ENCODE peak calls at places on chromosomes 11 and 22, in eight cellular contexts. One of them, this sample, is unnamed.

GRCh38 chr22:47629791-47630655 is 867.6 kb downstream of the TBC1D22A start:
- DNase-seq in Calu3: no peak
- DNase-seq in GM23338: no peak
- DNase-seq in activated CD4-positive, alpha-beta T cell treated with anti-CD3 and anti-CD28 coated beads, Interleukin-2, amount 50 U/mL, for 1 hour: no peak
- DNase-seq in effector memory CD4-positive, alpha-beta T cell: no peak
- DNase-seq in iPS-NIHi11: no peak
- DNase-seq in COR-L47: no peak
- DNase-seq in amygdala: no peak
- DNase-seq in this sample: no peak

GRCh38 chr22:43356881-43357280 is 13.7 kb upstream of the SCUBE1 start:
- DNase-seq in Calu3: no peak
- DNase-seq in GM23338: no peak
- DNase-seq in activated CD4-positive, alpha-beta T cell treated with anti-CD3 and anti-CD28 coated beads, Interleukin-2, amount 50 U/mL, for 1 hour: no peak
- DNase-seq in effector memory CD4-positive, alpha-beta T cell: no peak
- DNase-seq in iPS-NIHi11: peak; percentile 8
- DNase-seq in COR-L47: no peak
- DNase-seq in amygdala: no peak
- DNase-seq in this sample: no peak

GRCh38 chr11:79097279-79097875 is 343.5 kb downstream of the TENM4 start:
- DNase-seq in Calu3: no peak
- DNase-seq in GM23338: no peak
- DNase-seq in activated CD4-positive, alpha-beta T cell treated with anti-CD3 and anti-CD28 coated beads, Interleukin-2, amount 50 U/mL, for 1 hour: no peak
- DNase-seq in effector memory CD4-positive, alpha-beta T cell: no peak
- DNase-seq in iPS-NIHi11: no peak
- DNase-seq in COR-L47: no peak
- DNase-seq in amygdala: no peak
- DNase-seq in this sample: no peak

GRCh38 chr22:17366830-17367229 is 2.4 kb upstream of the CECR2 start:
- DNase-seq in Calu3: peak; percentile 31
- DNase-seq in GM23338: peak; percentile 87
- DNase-seq in activated CD4-positive, alpha-beta T cell treated with anti-CD3 and anti-CD28 coated beads, Interleukin-2, amount 50 U/mL, for 1 hour: peak; percentile 11
- DNase-seq in effector memory CD4-positive, alpha-beta T cell: no peak
- DNase-seq in iPS-NIHi11: peak; percentile 78
- DNase-seq in COR-L47: no peak
- DNase-seq in amygdala: no peak
- DNase-seq in this sample: peak; percentile 93

GRCh38 chr11:28038775-28039174 is 69.2 kb downstream of the KIF18A start:
- DNase-seq in Calu3: no peak
- DNase-seq in GM23338: no peak
- DNase-seq in activated CD4-positive, alpha-beta T cell treated with anti-CD3 and anti-CD28 coated beads, Interleukin-2, amount 50 U/mL, for 1 hour: no peak
- DNase-seq in effector memory CD4-positive, alpha-beta T cell: no peak
- DNase-seq in iPS-NIHi11: no peak
- DNase-seq in COR-L47: no peak
- DNase-seq in amygdala: no peak
- DNase-seq in this sample: no peak

GRCh38 chr11:126990716-126991480 is 9.7 kb downstream of the KIRREL3 start:
- DNase-seq in Calu3: no peak
- DNase-seq in GM23338: no peak
- DNase-seq in activated CD4-positive, alpha-beta T cell treated with anti-CD3 and anti-CD28 coated beads, Interleukin-2, amount 50 U/mL, for 1 hour: no peak
- DNase-seq in effector memory CD4-positive, alpha-beta T cell: no peak
- DNase-seq in iPS-NIHi11: no peak
- DNase-seq in COR-L47: no peak
- DNase-seq in amygdala: no peak
- DNase-seq in this sample: no peak

GRCh38 chr11:110297726-110298297 is 1.4 kb upstream of the RDX start:
- DNase-seq in Calu3: no peak
- DNase-seq in GM23338: peak; percentile 43
- DNase-seq in activated CD4-positive, alpha-beta T cell treated with anti-CD3 and anti-CD28 coated beads, Interleukin-2, amount 50 U/mL, for 1 hour: no peak
- DNase-seq in effector memory CD4-positive, alpha-beta T cell: no peak
- DNase-seq in iPS-NIHi11: no peak
- DNase-seq in COR-L47: no peak
- DNase-seq in amygdala: no peak
- DNase-seq in this sample: no peak

GRCh38 chr11:34830648-34831047 is 85.5 kb downstream of the APIP start:
- DNase-seq in Calu3: no peak
- DNase-seq in GM23338: no peak
- DNase-seq in activated CD4-positive, alpha-beta T cell treated with anti-CD3 and anti-CD28 coated beads, Interleukin-2, amount 50 U/mL, for 1 hour: no peak
- DNase-seq in effector memory CD4-positive, alpha-beta T cell: no peak
- DNase-seq in iPS-NIHi11: no peak
- DNase-seq in COR-L47: no peak
- DNase-seq in amygdala: no peak
- DNase-seq in this sample: no peak

GRCh38 chr22:24046024-24046423 is 34.9 kb downstream of the CABIN1 start:
- DNase-seq in Calu3: no peak
- DNase-seq in GM23338: no peak
- DNase-seq in activated CD4-positive, alpha-beta T cell treated with anti-CD3 and anti-CD28 coated beads, Interleukin-2, amount 50 U/mL, for 1 hour: no peak
- DNase-seq in effector memory CD4-positive, alpha-beta T cell: no peak
- DNase-seq in iPS-NIHi11: no peak
- DNase-seq in COR-L47: no peak
- DNase-seq in amygdala: no peak
- DNase-seq in this sample: no peak

GRCh38 chr11:129611661-129612566 is 203.7 kb upstream of the TMEM45B start:
- DNase-seq in Calu3: peak; percentile 15
- DNase-seq in GM23338: no peak
- DNase-seq in activated CD4-positive, alpha-beta T cell treated with anti-CD3 and anti-CD28 coated beads, Interleukin-2, amount 50 U/mL, for 1 hour: no peak
- DNase-seq in effector memory CD4-positive, alpha-beta T cell: no peak
- DNase-seq in iPS-NIHi11: no peak
- DNase-seq in COR-L47: no peak
- DNase-seq in amygdala: no peak
- DNase-seq in this sample: no peak

GRCh38 chr11:61834278-61835004 is 6.3 kb downstream of the FADS2 start:
- DNase-seq in Calu3: no peak
- DNase-seq in GM23338: peak; percentile 80
- DNase-seq in activated CD4-positive, alpha-beta T cell treated with anti-CD3 and anti-CD28 coated beads, Interleukin-2, amount 50 U/mL, for 1 hour: no peak
- DNase-seq in effector memory CD4-positive, alpha-beta T cell: peak; percentile 14
- DNase-seq in iPS-NIHi11: peak; percentile 36
- DNase-seq in COR-L47: no peak
- DNase-seq in amygdala: no peak
- DNase-seq in this sample: peak; percentile 63

GRCh38 chr22:40666151-40666848 is 13.0 kb upstream of the MCHR1 start:
- DNase-seq in Calu3: no peak
- DNase-seq in GM23338: no peak
- DNase-seq in activated CD4-positive, alpha-beta T cell treated with anti-CD3 and anti-CD28 coated beads, Interleukin-2, amount 50 U/mL, for 1 hour: no peak
- DNase-seq in effector memory CD4-positive, alpha-beta T cell: no peak
- DNase-seq in iPS-NIHi11: no peak
- DNase-seq in COR-L47: no peak
- DNase-seq in amygdala: no peak
- DNase-seq in this sample: no peak

GRCh38 chr11:68460741-68461283 is at the start of gene PPP6R3:
- DNase-seq in Calu3: no peak
- DNase-seq in GM23338: no peak
- DNase-seq in activated CD4-positive, alpha-beta T cell treated with anti-CD3 and anti-CD28 coated beads, Interleukin-2, amount 50 U/mL, for 1 hour: no peak
- DNase-seq in effector memory CD4-positive, alpha-beta T cell: no peak
- DNase-seq in iPS-NIHi11: peak; percentile 74
- DNase-seq in COR-L47: peak; percentile 59
- DNase-seq in amygdala: no peak
- DNase-seq in this sample: no peak

GRCh38 chr11:9151631-9152030 is 60.2 kb upstream of the SCUBE2 start:
- DNase-seq in Calu3: no peak
- DNase-seq in GM23338: no peak
- DNase-seq in activated CD4-positive, alpha-beta T cell treated with anti-CD3 and anti-CD28 coated beads, Interleukin-2, amount 50 U/mL, for 1 hour: no peak
- DNase-seq in effector memory CD4-positive, alpha-beta T cell: no peak
- DNase-seq in iPS-NIHi11: no peak
- DNase-seq in COR-L47: no peak
- DNase-seq in amygdala: no peak
- DNase-seq in this sample: no peak

GRCh38 chr22:50696799-50697561 is 24.4 kb downstream of the SHANK3 start:
- DNase-seq in Calu3: peak; percentile 41
- DNase-seq in GM23338: peak; percentile 74
- DNase-seq in activated CD4-positive, alpha-beta T cell treated with anti-CD3 and anti-CD28 coated beads, Interleukin-2, amount 50 U/mL, for 1 hour: no peak
- DNase-seq in effector memory CD4-positive, alpha-beta T cell: no peak
- DNase-seq in iPS-NIHi11: peak; percentile 88
- DNase-seq in COR-L47: peak; percentile 27
- DNase-seq in amygdala: no peak
- DNase-seq in this sample: peak; percentile 41

GRCh38 chr22:24763872-24764485 is 10.5 kb downstream of the PIWIL3 start:
- DNase-seq in Calu3: no peak
- DNase-seq in GM23338: peak; percentile 39
- DNase-seq in activated CD4-positive, alpha-beta T cell treated with anti-CD3 and anti-CD28 coated beads, Interleukin-2, amount 50 U/mL, for 1 hour: no peak
- DNase-seq in effector memory CD4-positive, alpha-beta T cell: no peak
- DNase-seq in iPS-NIHi11: no peak
- DNase-seq in COR-L47: no peak
- DNase-seq in amygdala: no peak
- DNase-seq in this sample: no peak

GRCh38 chr11:121455115-121455514 is 2.3 kb upstream of the SORL1-AS1 start:
- DNase-seq in Calu3: no peak
- DNase-seq in GM23338: no peak
- DNase-seq in activated CD4-positive, alpha-beta T cell treated with anti-CD3 and anti-CD28 coated beads, Interleukin-2, amount 50 U/mL, for 1 hour: no peak
- DNase-seq in effector memory CD4-positive, alpha-beta T cell: no peak
- DNase-seq in iPS-NIHi11: no peak
- DNase-seq in COR-L47: no peak
- DNase-seq in amygdala: no peak
- DNase-seq in this sample: peak; percentile 82

GRCh38 chr11:86087281-86087680 is 18.4 kb upstream of the PICALM start:
- DNase-seq in Calu3: no peak
- DNase-seq in GM23338: no peak
- DNase-seq in activated CD4-positive, alpha-beta T cell treated with anti-CD3 and anti-CD28 coated beads, Interleukin-2, amount 50 U/mL, for 1 hour: no peak
- DNase-seq in effector memory CD4-positive, alpha-beta T cell: no peak
- DNase-seq in iPS-NIHi11: no peak
- DNase-seq in COR-L47: no peak
- DNase-seq in amygdala: no peak
- DNase-seq in this sample: no peak

GRCh38 chr11:38266691-38267090 is 1668.7 kb upstream of the RAG2 start:
- DNase-seq in Calu3: no peak
- DNase-seq in GM23338: no peak
- DNase-seq in activated CD4-positive, alpha-beta T cell treated with anti-CD3 and anti-CD28 coated beads, Interleukin-2, amount 50 U/mL, for 1 hour: no peak
- DNase-seq in effector memory CD4-positive, alpha-beta T cell: no peak
- DNase-seq in iPS-NIHi11: no peak
- DNase-seq in COR-L47: no peak
- DNase-seq in amygdala: no peak
- DNase-seq in this sample: no peak

GRCh38 chr22:38416621-38417251 is 38.3 kb downstream of the KCNJ4 start:
- DNase-seq in Calu3: no peak
- DNase-seq in GM23338: no peak
- DNase-seq in activated CD4-positive, alpha-beta T cell treated with anti-CD3 and anti-CD28 coated beads, Interleukin-2, amount 50 U/mL, for 1 hour: no peak
- DNase-seq in effector memory CD4-positive, alpha-beta T cell: no peak
- DNase-seq in iPS-NIHi11: no peak
- DNase-seq in COR-L47: no peak
- DNase-seq in amygdala: no peak
- DNase-seq in this sample: no peak

GRCh38 chr22:45889539-45890350 is 87.2 kb downstream of the WNT7B start:
- DNase-seq in Calu3: no peak
- DNase-seq in GM23338: peak; percentile 48
- DNase-seq in activated CD4-positive, alpha-beta T cell treated with anti-CD3 and anti-CD28 coated beads, Interleukin-2, amount 50 U/mL, for 1 hour: no peak
- DNase-seq in effector memory CD4-positive, alpha-beta T cell: no peak
- DNase-seq in iPS-NIHi11: no peak
- DNase-seq in COR-L47: no peak
- DNase-seq in amygdala: no peak
- DNase-seq in this sample: peak; percentile 47

GRCh38 chr22:31538815-31539214 is 42.5 kb downstream of the SFI1 start:
- DNase-seq in Calu3: no peak
- DNase-seq in GM23338: no peak
- DNase-seq in activated CD4-positive, alpha-beta T cell treated with anti-CD3 and anti-CD28 coated beads, Interleukin-2, amount 50 U/mL, for 1 hour: no peak
- DNase-seq in effector memory CD4-positive, alpha-beta T cell: no peak
- DNase-seq in iPS-NIHi11: no peak
- DNase-seq in COR-L47: no peak
- DNase-seq in amygdala: no peak
- DNase-seq in this sample: no peak

GRCh38 chr22:45861259-45861658 is 115.7 kb downstream of the WNT7B start:
- DNase-seq in Calu3: no peak
- DNase-seq in GM23338: no peak
- DNase-seq in activated CD4-positive, alpha-beta T cell treated with anti-CD3 and anti-CD28 coated beads, Interleukin-2, amount 50 U/mL, for 1 hour: no peak
- DNase-seq in effector memory CD4-positive, alpha-beta T cell: no peak
- DNase-seq in iPS-NIHi11: no peak
- DNase-seq in COR-L47: no peak
- DNase-seq in amygdala: no peak
- DNase-seq in this sample: no peak

GRCh38 chr11:31477528-31478255 is 31.7 kb downstream of the IMMP1L start:
- DNase-seq in Calu3: no peak
- DNase-seq in GM23338: no peak
- DNase-seq in activated CD4-positive, alpha-beta T cell treated with anti-CD3 and anti-CD28 coated beads, Interleukin-2, amount 50 U/mL, for 1 hour: no peak
- DNase-seq in effector memory CD4-positive, alpha-beta T cell: no peak
- DNase-seq in iPS-NIHi11: no peak
- DNase-seq in COR-L47: no peak
- DNase-seq in amygdala: no peak
- DNase-seq in this sample: no peak

GRCh38 chr22:37415210-37415609 is 12.1 kb downstream of the ELFN2 start:
- DNase-seq in Calu3: no peak
- DNase-seq in GM23338: no peak
- DNase-seq in activated CD4-positive, alpha-beta T cell treated with anti-CD3 and anti-CD28 coated beads, Interleukin-2, amount 50 U/mL, for 1 hour: no peak
- DNase-seq in effector memory CD4-positive, alpha-beta T cell: no peak
- DNase-seq in iPS-NIHi11: no peak
- DNase-seq in COR-L47: no peak
- DNase-seq in amygdala: no peak
- DNase-seq in this sample: no peak

GRCh38 chr22:46098525-46099475 is 51.5 kb upstream of the PPARA start:
- DNase-seq in Calu3: no peak
- DNase-seq in GM23338: no peak
- DNase-seq in activated CD4-positive, alpha-beta T cell treated with anti-CD3 and anti-CD28 coated beads, Interleukin-2, amount 50 U/mL, for 1 hour: no peak
- DNase-seq in effector memory CD4-positive, alpha-beta T cell: no peak
- DNase-seq in iPS-NIHi11: no peak
- DNase-seq in COR-L47: no peak
- DNase-seq in amygdala: no peak
- DNase-seq in this sample: peak; percentile 28

GRCh38 chr22:39463931-39464390 is 7.1 kb downstream of the MGAT3 start:
- DNase-seq in Calu3: no peak
- DNase-seq in GM23338: no peak
- DNase-seq in activated CD4-positive, alpha-beta T cell treated with anti-CD3 and anti-CD28 coated beads, Interleukin-2, amount 50 U/mL, for 1 hour: no peak
- DNase-seq in effector memory CD4-positive, alpha-beta T cell: no peak
- DNase-seq in iPS-NIHi11: no peak
- DNase-seq in COR-L47: no peak
- DNase-seq in amygdala: peak; percentile 59
- DNase-seq in this sample: no peak

GRCh38 chr11:130465259-130465658 is 16.8 kb downstream of the ADAMTS15 start:
- DNase-seq in Calu3: no peak
- DNase-seq in GM23338: no peak
- DNase-seq in activated CD4-positive, alpha-beta T cell treated with anti-CD3 and anti-CD28 coated beads, Interleukin-2, amount 50 U/mL, for 1 hour: no peak
- DNase-seq in effector memory CD4-positive, alpha-beta T cell: no peak
- DNase-seq in iPS-NIHi11: no peak
- DNase-seq in COR-L47: no peak
- DNase-seq in amygdala: no peak
- DNase-seq in this sample: no peak

GRCh38 chr11:69286358-69287327 is 7.3 kb upstream of the MYEOV start:
- DNase-seq in Calu3: no peak
- DNase-seq in GM23338: peak; percentile 29
- DNase-seq in activated CD4-positive, alpha-beta T cell treated with anti-CD3 and anti-CD28 coated beads, Interleukin-2, amount 50 U/mL, for 1 hour: no peak
- DNase-seq in effector memory CD4-positive, alpha-beta T cell: no peak
- DNase-seq in iPS-NIHi11: peak; percentile 66
- DNase-seq in COR-L47: no peak
- DNase-seq in amygdala: no peak
- DNase-seq in this sample: peak; percentile 64

GRCh38 chr11:122215244-122215992 is 99.4 kb upstream of the BLID start:
- DNase-seq in Calu3: peak; percentile 58
- DNase-seq in GM23338: peak; percentile 85
- DNase-seq in activated CD4-positive, alpha-beta T cell treated with anti-CD3 and anti-CD28 coated beads, Interleukin-2, amount 50 U/mL, for 1 hour: peak; percentile 3
- DNase-seq in effector memory CD4-positive, alpha-beta T cell: no peak
- DNase-seq in iPS-NIHi11: peak; percentile 86
- DNase-seq in COR-L47: no peak
- DNase-seq in amygdala: no peak
- DNase-seq in this sample: peak; percentile 92

This sample was measured in ELF-1.